ENCODE peak calls at places on chromosomes 16 and 17, in eight cellular contexts. B is hypothalamus, M is NCI-H2171 treated with DMSO at 0.1 percent for 48 hours, X is NCI-H524 treated with DMSO at 0.1 percent for 48 hours, D is nucleus accumbens, T is NCI-H748 treated with DMSO at 0.1 percent for 48 hours, F is ovary, R is tibial nerve. L is an unnamed sample.

GRCh38 chr17:77952368-77952767 is 6.1 kb upstream of the TNRC6C start:
- DNase-seq in B (no peak), M (no peak), X (no peak), D (no peak), T (no peak), F (no peak), R (no peak), L (no peak)

GRCh38 chr16:48608871-48609452 is 1.0 kb downstream of the N4BP1 start:
- DNase-seq in B (no peak), M (no peak), X (no peak), D (no peak), T (no peak), F (no peak), R (no peak), L (no peak)

GRCh38 chr16:80804451-80805383 is at the start of gene CDYL2:
- DNase-seq in B (no peak), M (no peak), X (no peak), D (no peak), T (no peak), F (peak; percentile 13), R (no peak), L (no peak)

GRCh38 chr17:66661411-66661843 is 173.5 kb upstream of the CACNG5 start:
- DNase-seq in B (no peak), M (no peak), X (no peak), D (peak; percentile 24), T (peak; percentile 86), F (no peak), R (no peak), L (no peak)

GRCh38 chr17:49434821-49435581 is 20.3 kb upstream of the PHB1 start:
- DNase-seq in B (no peak), M (no peak), X (no peak), D (peak; percentile 12), T (no peak), F (no peak), R (peak; percentile 70), L (no peak)

GRCh38 chr17:75077072-75077489 is 10.7 kb upstream of the SLC16A5 start:
- DNase-seq in B (no peak), M (no peak), X (no peak), D (no peak), T (no peak), F (no peak), R (no peak), L (no peak)

GRCh38 chr16:85759136-85759535 is 8.2 kb upstream of the C16orf74 start:
- DNase-seq in B (no peak), M (no peak), X (no peak), D (no peak), T (no peak), F (no peak), R (no peak), L (no peak)

GRCh38 chr16:84822990-84823389 is 3.2 kb downstream of the CRISPLD2 start:
- DNase-seq in B (no peak), M (no peak), X (no peak), D (no peak), T (no peak), F (no peak), R (no peak), L (no peak)

GRCh38 chr16:11218324-11218962 is 37.6 kb downstream of the SOCS1 start:
- DNase-seq in B (no peak), M (no peak), X (no peak), D (no peak), T (no peak), F (no peak), R (no peak), L (no peak)

GRCh38 chr17:6574689-6575595 is 18.6 kb upstream of the PITPNM3 start:
- DNase-seq in B (no peak), M (no peak), X (no peak), D (no peak), T (no peak), F (peak; percentile 56), R (no peak), L (no peak)

GRCh38 chr17:77374170-77374936 is 233.6 kb downstream of the SEC14L1 start:
- DNase-seq in B (peak; percentile 55), M (peak; percentile 77), X (peak; percentile 83), D (no peak), T (no peak), F (peak; percentile 81), R (peak; percentile 69), L (peak; percentile 96)

GRCh38 chr16:67529639-67530012 is 997 bp downstream of the RIPOR1 start:
- DNase-seq in B (no peak), M (peak; percentile 19), X (no peak), D (no peak), T (no peak), F (peak; percentile 55), R (no peak), L (no peak)

GRCh38 chr17:37689317-37689716 is 46.1 kb upstream of the DDX52 start:
- DNase-seq in B (no peak), M (no peak), X (no peak), D (no peak), T (no peak), F (no peak), R (no peak), L (no peak)

GRCh38 chr17:32516450-32516849 is 29.7 kb downstream of the CDK5R1 start:
- DNase-seq in B (no peak), M (peak; percentile 24), X (peak; percentile 59), D (no peak), T (peak; percentile 77), F (no peak), R (no peak), L (no peak)

GRCh38 chr16:10521681-10522274 is 58.6 kb downstream of the EMP2 start:
- DNase-seq in B (no peak), M (peak; percentile 17), X (peak; percentile 5), D (peak; percentile 3), T (no peak), F (no peak), R (peak; percentile 69), L (peak; percentile 17)

L was measured in posterior cingulate gyrus.